ENCODE peak calls at places on chromosome 18, in five cellular contexts. D is psoas muscle, X is SK-N-MC, J is esophagus squamous epithelium, Y is mucosa of descending colon. C is an unnamed sample. For H3K36me3, the result is how much of the 10 kb centered on the place peaks cover.

GRCh38 chr18:73235491-73235890 is 367.7 kb upstream of the NETO1 start:
- DNase-seq in D (no peak), X (no peak), J (no peak), Y (no peak), C (no peak)

GRCh38 chr18:47260138-47260923 is 8.9 kb upstream of the SKOR2 start:
- DNase-seq in D (peak), X (no peak), J (no peak), Y (peak), C (no peak)

GRCh38 chr18:45731706-45732105 is 7.7 kb downstream of the SLC14A1 start:
- DNase-seq in D (no peak), X (no peak), J (no peak), Y (no peak), C (no peak)

GRCh38 chr18:76968073-76968472 is 145.7 kb downstream of the ZNF236 start:
- DNase-seq in D (no peak), X (no peak), J (no peak), Y (no peak), C (no peak)

GRCh38 chr18:6624729-6625308 is 104.7 kb upstream of the ARHGAP28 start:
- DNase-seq in D (no peak), X (no peak), J (no peak), Y (no peak), C (no peak)

GRCh38 chr18:51110073-51110797 is 80.2 kb downstream of the SMAD4 start:
- DNase-seq in D (peak), X (no peak), J (no peak), Y (peak), C (peak)

GRCh38 chr18:59172664-59173249 is 33.1 kb downstream of the SEC11C start:
- DNase-seq in D (no peak), X (no peak), J (no peak), Y (no peak), C (no peak)

GRCh38 chr18:26549486-26550435 is 1.4 kb upstream of the KCTD1 start:
- DNase-seq in D (peak), X (no peak), J (no peak), Y (peak), C (no peak)

GRCh38 chr18:22439447-22439846 is 21.7 kb upstream of the CTAGE1 start:
- DNase-seq in D (no peak), X (no peak), J (no peak), Y (no peak), C (no peak)

GRCh38 chr18:25230658-25231326 is 121.2 kb downstream of the ZNF521 start:
- DNase-seq in D (peak), X (no peak), J (no peak), Y (peak), C (no peak)

GRCh38 chr18:46609048-46609447 is 48.0 kb downstream of the LOXHD1 start:
- DNase-seq in D (no peak), X (no peak), J (no peak), Y (no peak), C (no peak)

GRCh38 chr18:9536354-9537152 is 61.2 kb downstream of the RALBP1 start:
- DNase-seq in D (no peak), X (no peak), J (no peak), Y (no peak), C (no peak)

GRCh38 chr18:46260016-46260878 is 156.1 kb downstream of the HAUS1 start:
- DNase-seq in D (no peak), X (no peak), J (no peak), Y (no peak), C (no peak)

GRCh38 chr18:26327062-26327461 is 100.8 kb downstream of the TAF4B start:
- DNase-seq in D (no peak), X (no peak), J (no peak), Y (no peak), C (no peak)

GRCh38 chr18:12015697-12016062 is 34.4 kb downstream of the IMPA2 start:
- DNase-seq in D (peak), X (no peak), J (no peak), Y (peak), C (no peak)

GRCh38 chr18:24197412-24197811 is 58.5 kb downstream of the CABYR start:
- DNase-seq in D (no peak), X (no peak), J (no peak), Y (no peak), C (no peak)

GRCh38 chr18:45978084-45978483 is 11.0 kb upstream of the EPG5 start:
- DNase-seq in D (no peak), X (no peak), J (no peak), Y (no peak), C (no peak)

GRCh38 chr18:69981948-69982347 is 34.3 kb upstream of the CD226 start:
- DNase-seq in D (no peak), X (no peak), J (no peak), Y (no peak), C (no peak)

GRCh38 chr18:46469186-46469915 is 187.7 kb downstream of the LOXHD1 start:
- DNase-seq in D (no peak), X (no peak), J (no peak), Y (no peak), C (no peak)

GRCh38 chr18:21345851-21346250 is 103.8 kb downstream of the GREB1L start:
- DNase-seq in D (no peak), X (no peak), J (no peak), Y (no peak), C (no peak)

GRCh38 chr18:74334242-74334893 is 18.7 kb downstream of the C18orf63 start:
- DNase-seq in D (no peak), X (no peak), J (no peak), Y (no peak), C (no peak)

GRCh38 chr18:28903366-28903765 is 726.4 kb upstream of the CDH2 start:
- DNase-seq in D (no peak), X (no peak), J (no peak), Y (no peak), C (no peak)

GRCh38 chr18:45493830-45494229 is 121.4 kb upstream of the SLC14A2 start:
- DNase-seq in D (no peak), X (no peak), J (no peak), Y (no peak), C (no peak)

GRCh38 chr18:77092104-77093066 is 40.2 kb downstream of the MBP start:
- DNase-seq in D (peak), X (no peak), J (no peak), Y (no peak), C (no peak)

GRCh38 chr18:63208676-63209075 is 110.9 kb downstream of the BCL2 start:
- DNase-seq in D (no peak), X (no peak), J (no peak), Y (no peak), C (no peak)

GRCh38 chr18:63205791-63206252 is 113.7 kb downstream of the BCL2 start:
- DNase-seq in D (no peak), X (no peak), J (no peak), Y (no peak), C (no peak)

GRCh38 chr18:63206433-63207153 is 113.0 kb downstream of the BCL2 start:
- DNase-seq in D (no peak), X (no peak), J (no peak), Y (no peak), C (no peak)

GRCh38 chr18:63207825-63208224 is 111.7 kb downstream of the BCL2 start:
- DNase-seq in D (no peak), X (no peak), J (no peak), Y (no peak), C (no peak)

GRCh38 chr18:63207154-63207790 is 112.3 kb downstream of the BCL2 start:
- DNase-seq in D (no peak), X (no peak), J (no peak), Y (peak), C (no peak)
- H3K36me3 ChIP-seq in D (under half), X (under half), J (under half), Y (under half), C (under half)

DNA sequence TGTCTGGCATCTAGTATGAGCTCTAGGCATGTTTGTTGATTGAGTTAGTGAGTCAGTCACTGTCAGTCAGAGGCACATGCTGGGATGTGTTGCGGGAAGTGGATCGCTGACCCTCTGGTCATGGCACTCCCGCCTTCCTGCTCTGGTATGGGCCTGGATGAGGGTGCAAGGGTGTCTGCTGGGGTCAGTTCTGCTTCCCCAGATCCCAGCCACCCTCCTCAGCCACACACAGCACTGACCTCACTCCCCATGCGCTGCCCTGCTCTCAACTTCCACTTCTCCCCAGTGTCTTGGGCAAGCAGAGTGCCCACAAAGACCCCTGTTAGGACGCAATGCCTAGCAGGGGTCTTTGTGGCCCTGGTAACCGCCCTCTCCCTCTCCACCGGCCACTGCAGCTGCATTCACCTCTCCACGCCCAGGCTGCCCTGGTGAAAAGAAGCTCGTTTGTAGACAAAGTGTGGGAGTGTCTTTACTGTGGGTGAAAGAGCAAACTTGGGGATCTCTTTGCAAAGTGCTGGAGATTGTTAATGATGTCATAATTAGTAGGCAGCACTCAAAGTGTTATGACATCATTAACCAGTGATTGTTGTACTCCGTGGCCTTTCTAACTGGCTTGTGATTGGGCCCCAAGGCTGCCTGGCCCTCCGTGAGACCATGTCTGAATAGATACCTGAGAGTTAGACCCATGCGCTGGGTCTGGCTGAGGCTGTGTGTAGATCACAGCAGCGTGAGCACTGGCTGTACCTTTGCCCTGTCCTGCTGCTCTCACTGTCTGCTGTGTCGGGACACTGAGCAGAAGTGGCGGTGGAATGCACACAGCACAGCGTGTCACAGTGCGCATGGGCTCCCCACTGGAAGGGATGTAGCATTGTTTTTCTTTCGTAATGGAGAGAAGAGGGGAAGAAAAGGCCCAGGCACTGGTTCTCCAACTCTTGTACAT is 252.3 kb downstream of the LDLRAD4 start:
- DNase-seq in D (no peak), X (no peak), J (no peak), Y (no peak), C (no peak)
- H3K36me3 ChIP-seq in D (under half), X (under half), J (under half), Y (under half), C (under half)

GRCh38 chr18:32114293-32114692 is 22.6 kb downstream of the RNF138 start:
- DNase-seq in D (no peak), X (no peak), J (no peak), Y (no peak), C (no peak)

GRCh38 chr18:32110005-32110404 is 18.3 kb downstream of the RNF138 start:
- DNase-seq in D (no peak), X (no peak), J (no peak), Y (no peak), C (no peak)

DNA sequence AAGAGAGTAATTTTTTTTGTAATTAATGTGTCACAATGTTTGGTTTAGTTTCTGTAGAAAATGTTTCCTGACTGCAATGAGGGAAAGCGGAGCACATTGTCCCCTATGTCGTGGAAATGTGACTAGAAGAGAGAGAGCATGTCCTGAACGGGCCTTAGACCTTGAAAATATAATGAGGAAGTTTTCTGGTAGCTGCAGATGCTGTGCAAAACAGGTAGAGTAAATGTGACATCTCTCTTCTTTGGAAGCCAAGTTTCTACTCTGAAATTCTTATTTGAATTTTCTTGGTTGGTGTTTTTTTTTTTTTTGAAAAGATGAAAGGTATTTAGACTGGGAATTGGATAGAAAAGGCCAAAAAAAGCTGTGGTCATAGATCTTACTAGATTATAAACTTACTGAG is 20.0 kb downstream of the RNF138 start:
- DNase-seq in D (no peak), X (no peak), J (no peak), Y (no peak), C (no peak)
- H3K36me3 ChIP-seq in D (under half), X (half or more), J (half or more), Y (under half), C (under half)

GRCh38 chr18:245282-245847 is 22.5 kb downstream of the THOC1 start:
- DNase-seq in D (no peak), X (no peak), J (no peak), Y (no peak), C (no peak)

GRCh38 chr18:251572-251971 is 16.3 kb downstream of the THOC1 start:
- DNase-seq in D (no peak), X (no peak), J (no peak), Y (no peak), C (no peak)

GRCh38 chr18:250685-251084 is 17.2 kb downstream of the THOC1 start:
- DNase-seq in D (no peak), X (no peak), J (no peak), Y (no peak), C (no peak)

DNA sequence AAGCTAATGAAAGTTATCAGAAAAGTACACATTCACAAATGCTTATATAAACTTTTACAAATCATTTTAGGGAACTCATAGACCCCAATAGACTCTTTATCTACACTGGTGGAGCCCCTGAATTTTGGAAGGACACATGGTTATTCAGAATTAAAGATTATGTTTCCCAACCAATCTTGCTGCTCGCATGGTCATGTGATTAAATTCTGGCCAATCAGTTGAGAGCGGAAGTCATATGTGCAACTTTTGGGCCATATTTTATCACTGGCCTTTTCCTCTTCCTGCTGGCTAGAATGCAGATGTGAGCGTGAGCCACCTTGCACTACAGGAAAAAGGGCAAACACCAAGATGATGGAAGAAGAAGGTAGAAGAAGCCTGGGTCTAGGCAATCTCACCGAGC is 19.8 kb downstream of the THOC1 start:
- DNase-seq in D (no peak), X (no peak), J (no peak), Y (no peak), C (no peak)
- H3K36me3 ChIP-seq in D (under half), X (half or more), J (half or more), Y (under half), C (half or more)

DNA sequence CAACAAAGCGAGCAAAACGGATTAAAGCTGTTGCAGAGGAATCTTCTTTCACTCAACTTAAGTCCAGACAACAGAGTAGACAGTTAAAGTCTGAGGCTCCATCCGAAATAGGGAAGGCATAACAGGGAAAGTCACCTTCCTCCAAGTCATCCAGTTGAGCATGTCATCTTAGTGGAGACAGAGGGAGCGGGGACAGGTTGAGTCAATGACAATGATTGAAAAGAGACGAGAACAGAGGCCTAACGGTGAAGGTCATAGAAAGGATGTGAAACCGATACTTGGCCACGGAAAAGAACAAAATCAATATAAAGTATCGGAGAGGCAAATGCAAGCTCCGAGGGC is 446 bp downstream of the C18orf32 start:
- DNase-seq in D (no peak), X (no peak), J (no peak), Y (no peak), C (no peak)
- H3K36me3 ChIP-seq in D (under half), X (half or more), J (half or more), Y (under half), C (under half)

DNA sequence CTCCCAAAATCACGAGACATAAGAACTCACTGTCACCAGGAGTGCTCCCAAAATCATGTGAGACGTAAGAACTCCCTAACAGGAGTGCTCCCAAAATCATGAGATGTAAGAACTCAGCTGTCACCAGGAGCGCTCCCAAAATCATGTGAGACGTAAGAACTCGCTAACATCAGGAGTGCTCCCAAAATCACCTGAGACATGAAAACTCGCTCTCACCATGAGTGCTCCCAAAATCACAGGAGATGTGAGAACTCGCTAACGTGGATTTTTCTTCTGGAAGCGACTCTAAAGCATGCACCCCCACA is 53.1 kb downstream of the CTDP1 start:
- DNase-seq in D (no peak), X (no peak), J (no peak), Y (no peak), C (no peak)
- H3K36me3 ChIP-seq in D (under half), X (under half), J (half or more), Y (under half), C (half or more)

DNA sequence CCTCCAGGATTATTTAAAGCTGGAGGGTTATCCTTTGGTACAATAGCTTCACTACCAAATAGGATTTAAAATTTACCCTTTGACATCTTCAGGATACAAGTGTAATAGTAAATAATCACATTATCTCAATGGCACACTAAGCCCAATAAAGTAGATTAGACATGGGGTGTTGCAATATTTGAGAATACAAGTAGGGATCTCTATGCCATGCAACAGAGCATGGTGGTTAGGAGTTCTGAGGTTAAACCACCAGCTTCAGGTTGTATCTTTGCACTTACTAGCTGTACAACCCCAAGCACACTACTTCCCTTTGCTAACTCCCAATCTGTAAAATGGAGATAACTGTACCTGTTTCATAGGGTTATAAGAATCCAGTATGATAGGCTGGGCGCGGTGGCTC is 6.2 kb downstream of the MBD2 start:
- DNase-seq in D (no peak), X (no peak), J (no peak), Y (no peak), C (no peak)
- H3K36me3 ChIP-seq in D (under half), X (under half), J (under half), Y (under half), C (under half)